ENCODE peak calls at places on chromosomes 12 and 14, in four cellular contexts. One of them, this sample, is unnamed.

GRCh38 chr14:72801381-72801812 is 92.5 kb downstream of the DPF3 start:
- DNase-seq in left lung: no peak
- DNase-seq in PC-3: peak; percentile 99
- DNase-seq in uterus: no peak
- DNase-seq in this sample: no peak

GRCh38 chr12:25186788-25187397 is 8.1 kb downstream of the DNAI7 start:
- DNase-seq in left lung: no peak
- DNase-seq in uterus: no peak
- DNase-seq in PC-3: no peak
- DNase-seq in this sample: no peak

GRCh38 chr12:86196465-86196864 is 59.7 kb downstream of the MGAT4C start:
- DNase-seq in uterus: no peak
- DNase-seq in left lung: no peak
- DNase-seq in PC-3: no peak
- DNase-seq in this sample: no peak

GRCh38 chr14:66233571-66233970 is 252.6 kb upstream of the CCDC196 start:
- DNase-seq in PC-3: no peak
- DNase-seq in uterus: no peak
- DNase-seq in left lung: no peak
- DNase-seq in this sample: no peak

GRCh38 chr14:69535230-69535848 is 39.3 kb downstream of the CCDC177 start:
- DNase-seq in left lung: peak; percentile 50
- DNase-seq in PC-3: peak; percentile 71
- DNase-seq in uterus: peak; percentile 24
- DNase-seq in this sample: no peak

GRCh38 chr12:130656411-130656810 is 59.7 kb downstream of the RIMBP2 start:
- DNase-seq in uterus: no peak
- DNase-seq in left lung: no peak
- DNase-seq in PC-3: no peak
- DNase-seq in this sample: no peak

GRCh38 chr12:24902521-24903304 is 46.2 kb downstream of the BCAT1 start:
- DNase-seq in uterus: no peak
- DNase-seq in PC-3: no peak
- DNase-seq in left lung: peak; percentile 43
- DNase-seq in this sample: no peak

GRCh38 chr12:48817957-48818830 is at the start of gene CACNB3:
- DNase-seq in PC-3: peak; percentile 51
- DNase-seq in left lung: peak; percentile 76
- DNase-seq in uterus: peak; percentile 77
- DNase-seq in this sample: peak; percentile 59

GRCh38 chr12:105922670-105923102 is 216.1 kb downstream of the NUAK1 start:
- DNase-seq in PC-3: peak; percentile 77
- DNase-seq in left lung: no peak
- DNase-seq in uterus: no peak
- DNase-seq in this sample: no peak

GRCh38 chr12:88247241-88247643 is 105.1 kb downstream of the TMTC3 start:
- DNase-seq in left lung: no peak
- DNase-seq in uterus: no peak
- DNase-seq in PC-3: peak; percentile 96
- DNase-seq in this sample: no peak

GRCh38 chr12:54220567-54220966 is 31.8 kb upstream of the SMUG1 start:
- DNase-seq in PC-3: no peak
- DNase-seq in left lung: no peak
- DNase-seq in uterus: no peak
- DNase-seq in this sample: no peak

GRCh38 chr12:102730996-102731395 is 186.0 kb downstream of the PAH start:
- DNase-seq in uterus: no peak
- DNase-seq in PC-3: no peak
- DNase-seq in left lung: no peak
- DNase-seq in this sample: no peak

GRCh38 chr14:56273151-56273550 is 154.9 kb downstream of the PELI2 start:
- DNase-seq in left lung: no peak
- DNase-seq in PC-3: no peak
- DNase-seq in uterus: no peak
- DNase-seq in this sample: no peak

GRCh38 chr12:125065753-125066570 is 727 bp downstream of the AACS start:
- DNase-seq in PC-3: peak; percentile 6
- DNase-seq in uterus: no peak
- DNase-seq in left lung: no peak
- DNase-seq in this sample: no peak

GRCh38 chr14:56310643-56311042 is 192.4 kb downstream of the PELI2 start:
- DNase-seq in uterus: no peak
- DNase-seq in PC-3: no peak
- DNase-seq in left lung: no peak
- DNase-seq in this sample: no peak

GRCh38 chr12:131141483-131141882 is 187.8 kb downstream of the ADGRD1 start:
- DNase-seq in uterus: no peak
- DNase-seq in left lung: no peak
- DNase-seq in PC-3: no peak
- DNase-seq in this sample: no peak

GRCh38 chr14:53890611-53891091 is 66.0 kb downstream of the BMP4 start:
- DNase-seq in uterus: no peak
- DNase-seq in left lung: no peak
- DNase-seq in PC-3: no peak
- DNase-seq in this sample: no peak

GRCh38 chr14:73887116-73887490 is 444 bp downstream of the ZNF410 start:
- DNase-seq in uterus: no peak
- DNase-seq in PC-3: no peak
- DNase-seq in left lung: no peak
- DNase-seq in this sample: no peak

GRCh38 chr12:6267007-6267721 is 43.3 kb upstream of the PLEKHG6 start:
- DNase-seq in uterus: no peak
- DNase-seq in left lung: no peak
- DNase-seq in PC-3: peak; percentile 22
- DNase-seq in this sample: no peak

GRCh38 chr12:118536306-118536900 is 160.0 kb downstream of the SUDS3 start:
- DNase-seq in left lung: no peak
- DNase-seq in PC-3: no peak
- DNase-seq in uterus: no peak
- DNase-seq in this sample: no peak

GRCh38 chr14:33315721-33316120 is 377.0 kb downstream of the NPAS3 start:
- DNase-seq in left lung: no peak
- DNase-seq in PC-3: peak; percentile 34
- DNase-seq in uterus: no peak
- DNase-seq in this sample: no peak

GRCh38 chr12:10243803-10244520 is 31.3 kb downstream of the GABARAPL1 start:
- DNase-seq in left lung: no peak
- DNase-seq in PC-3: no peak
- DNase-seq in uterus: no peak
- DNase-seq in this sample: peak; percentile 39

GRCh38 chr14:75182820-75183219 is 6.4 kb upstream of the TMED10 start:
- DNase-seq in PC-3: no peak
- DNase-seq in left lung: no peak
- DNase-seq in uterus: no peak
- DNase-seq in this sample: no peak

GRCh38 chr14:70754989-70755388 is 54.3 kb downstream of the MAP3K9 start:
- DNase-seq in left lung: peak; percentile 77
- DNase-seq in PC-3: peak; percentile 98
- DNase-seq in uterus: no peak
- DNase-seq in this sample: no peak

GRCh38 chr12:108553799-108554198 is 7.2 kb downstream of the SART3 start:
- DNase-seq in PC-3: no peak
- DNase-seq in uterus: no peak
- DNase-seq in left lung: no peak
- DNase-seq in this sample: no peak

GRCh38 chr12:128850400-128850799 is 2.9 kb upstream of the GLT1D1 start:
- DNase-seq in PC-3: no peak
- DNase-seq in uterus: no peak
- DNase-seq in left lung: no peak
- DNase-seq in this sample: no peak

GRCh38 chr12:80714055-80714454 is 2.7 kb upstream of the MYF5 start:
- DNase-seq in left lung: no peak
- DNase-seq in uterus: no peak
- DNase-seq in PC-3: no peak
- DNase-seq in this sample: no peak

GRCh38 chr12:112574896-112575558 is 156.3 kb downstream of the PTPN11 start:
- DNase-seq in uterus: no peak
- DNase-seq in PC-3: no peak
- DNase-seq in left lung: no peak
- DNase-seq in this sample: no peak

GRCh38 chr12:80222261-80222660 is 122.9 kb downstream of the OTOGL start:
- DNase-seq in PC-3: peak; percentile 25
- DNase-seq in uterus: no peak
- DNase-seq in left lung: no peak
- DNase-seq in this sample: no peak

GRCh38 chr12:49259452-49259851 is 5.4 kb upstream of the TUBA1C start:
- DNase-seq in PC-3: no peak
- DNase-seq in left lung: no peak
- DNase-seq in uterus: no peak
- DNase-seq in this sample: no peak

GRCh38 chr14:93708311-93708734 is 80.0 kb downstream of the PRIMA1 start:
- DNase-seq in left lung: no peak
- DNase-seq in uterus: no peak
- DNase-seq in PC-3: no peak
- DNase-seq in this sample: no peak

GRCh38 chr12:3869860-3870259 is 3.3 kb downstream of the PARP11 start:
- DNase-seq in left lung: no peak
- DNase-seq in PC-3: no peak
- DNase-seq in uterus: no peak
- DNase-seq in this sample: peak; percentile 20

GRCh38 chr14:75013290-75013689 is 10.6 kb downstream of the EIF2B2 start:
- DNase-seq in left lung: no peak
- DNase-seq in uterus: peak; percentile 32
- DNase-seq in PC-3: no peak
- DNase-seq in this sample: no peak

GRCh38 chr14:103711516-103712431 is 3.5 kb downstream of the XRCC3 start:
- DNase-seq in PC-3: peak; percentile 56
- DNase-seq in uterus: peak; percentile 47
- DNase-seq in left lung: no peak
- DNase-seq in this sample: no peak

GRCh38 chr14:76525106-76525825 is 149.3 kb downstream of the ESRRB start:
- DNase-seq in left lung: no peak
- DNase-seq in uterus: no peak
- DNase-seq in PC-3: no peak
- DNase-seq in this sample: no peak

GRCh38 chr12:121438207-121438606 is 38.3 kb downstream of the RNF34 start:
- DNase-seq in uterus: no peak
- DNase-seq in PC-3: no peak
- DNase-seq in left lung: no peak
- DNase-seq in this sample: no peak

DNA sequence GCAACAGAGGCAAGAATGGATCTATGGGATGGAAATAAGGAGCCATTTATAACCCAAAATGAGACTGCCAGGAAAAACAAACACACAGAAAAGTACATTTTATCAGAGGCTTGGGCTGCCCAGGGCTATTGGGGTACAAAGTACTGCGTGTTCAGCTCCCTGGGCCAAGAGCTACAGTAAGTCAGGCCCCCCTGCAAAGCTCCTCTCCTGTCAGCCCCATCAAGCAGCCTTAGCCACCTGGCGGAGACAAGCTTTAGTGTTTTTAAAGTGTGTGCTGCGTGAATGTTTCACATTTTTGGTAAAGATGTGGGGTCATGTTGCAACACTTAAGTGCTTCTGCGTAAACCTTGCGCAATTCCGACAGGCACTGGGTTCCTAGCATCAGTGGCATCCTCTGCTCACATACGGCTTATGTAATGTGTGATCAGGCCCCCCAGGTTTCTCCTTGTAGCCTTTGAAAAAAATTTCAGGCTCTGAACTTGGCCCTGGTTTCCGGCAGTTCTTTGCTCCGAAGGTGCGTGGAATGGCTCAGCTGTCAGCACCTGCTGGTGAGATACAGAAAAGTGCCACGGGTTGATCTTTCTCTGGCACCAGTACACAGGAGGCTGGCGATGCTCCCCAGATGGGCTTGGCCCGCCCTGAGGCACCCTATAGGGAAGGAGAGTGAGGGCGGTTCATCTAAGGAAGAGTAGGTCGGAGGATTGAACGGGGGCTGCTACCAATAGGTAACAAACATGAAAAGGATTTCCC is 198.7 kb upstream of the EEA1 start:
- DNase-seq in PC-3: no peak
- DNase-seq in left lung: peak; percentile 72
- DNase-seq in uterus: peak; percentile 27
- DNase-seq in this sample: no peak
- TF ChIP-seq CTCF in PC-3: no peak
- TF ChIP-seq CTCF in left lung: peak; percentile 49
- TF ChIP-seq CTCF in uterus: no peak
- TF ChIP-seq CTCF in this sample: no peak

GRCh38 chr12:74285773-74286172 is 251.9 kb upstream of the ATXN7L3B start:
- DNase-seq in left lung: no peak
- DNase-seq in PC-3: peak; percentile 89
- DNase-seq in uterus: no peak
- DNase-seq in this sample: no peak
- TF ChIP-seq CTCF in left lung: no peak
- TF ChIP-seq CTCF in PC-3: no peak
- TF ChIP-seq CTCF in uterus: no peak
- TF ChIP-seq CTCF in this sample: no peak

DNA sequence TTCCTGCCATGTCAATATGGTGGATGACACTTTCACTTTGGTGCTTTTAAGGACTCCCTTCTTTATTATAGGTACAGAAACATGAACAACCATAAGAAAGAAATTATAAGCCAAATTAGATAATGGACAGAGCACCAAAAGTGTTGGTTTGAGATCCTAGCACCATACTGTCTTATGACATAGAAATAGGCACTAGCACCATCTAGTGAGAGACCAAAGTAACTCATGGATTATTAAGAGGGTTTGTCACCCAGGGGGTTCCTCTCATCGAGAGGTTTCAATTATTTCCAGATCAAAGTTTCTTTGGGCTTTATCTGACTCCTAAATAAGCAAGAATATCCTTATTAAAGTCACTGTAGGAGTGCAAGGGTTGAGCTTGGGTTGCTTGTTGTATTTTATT is 153.0 kb upstream of the DIO2 start:
- DNase-seq in uterus: no peak
- DNase-seq in PC-3: peak; percentile 53
- DNase-seq in left lung: no peak
- DNase-seq in this sample: no peak
- TF ChIP-seq CTCF in uterus: no peak
- TF ChIP-seq CTCF in PC-3: peak; percentile 77
- TF ChIP-seq CTCF in left lung: no peak
- TF ChIP-seq CTCF in this sample: no peak

DNA sequence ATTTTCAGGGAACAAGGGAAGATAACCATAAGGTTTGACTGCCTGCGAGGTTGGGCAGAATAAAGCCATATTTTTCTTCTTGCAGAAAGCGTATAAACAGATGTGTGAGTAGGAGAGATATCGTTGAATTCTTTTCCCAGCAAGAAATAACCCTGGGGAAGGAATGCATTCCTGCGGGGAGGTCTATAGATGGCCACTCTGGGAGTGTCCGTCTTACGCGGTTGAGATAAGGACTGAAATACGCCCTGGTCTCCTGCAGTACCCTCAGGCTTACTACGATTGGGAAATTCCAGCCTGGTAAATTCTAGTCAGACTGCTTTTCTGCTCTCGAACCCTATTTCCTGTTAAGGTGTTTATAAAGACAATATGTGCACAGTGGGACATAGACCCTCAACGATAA is 225.0 kb downstream of the LRIG3 start:
- DNase-seq in uterus: no peak
- DNase-seq in left lung: no peak
- DNase-seq in PC-3: no peak
- DNase-seq in this sample: no peak
- TF ChIP-seq CTCF in uterus: no peak
- TF ChIP-seq CTCF in left lung: no peak
- TF ChIP-seq CTCF in PC-3: no peak
- TF ChIP-seq CTCF in this sample: no peak